ENCODE peak calls at places on chromosomes 6 and 20, in eight cellular contexts. M is IMR-90, V is Karpas-422, K is SK-N-SH, B is H9, Y is HAP-1, R is left ventricle myocardium inferior, F is GM23338. A is an unnamed sample.

GRCh38 chr20:21090738-21091120 is 15.4 kb downstream of the LINC00237 start:
- DNase-seq in M (no peak), V (no peak), K (no peak), B (no peak), Y (no peak), R (no peak), F (no peak), A (no peak)

GRCh38 chr6:2634151-2634964 is 116.4 kb downstream of the MYLK4 start:
- DNase-seq in M (peak; percentile 81), V (peak; percentile 80), K (peak; percentile 93), B (peak; percentile 88), Y (peak; percentile 70), R (peak; percentile 86), F (peak; percentile 94), A (peak; percentile 74)

GRCh38 chr20:34364013-34364382 is 925 bp downstream of the ITCH start:
- DNase-seq in M (peak; percentile 34), V (peak; percentile 63), K (no peak), B (no peak), Y (no peak), R (no peak), F (no peak), A (no peak)

GRCh38 chr20:3093861-3094361 is 9.4 kb upstream of the AVP start:
- DNase-seq in M (no peak), V (no peak), K (no peak), B (no peak), Y (no peak), R (no peak), F (no peak), A (peak; percentile 71)

GRCh38 chr20:13262302-13262650 is 41.2 kb downstream of the ISM1 start:
- DNase-seq in M (no peak), V (no peak), K (no peak), B (no peak), Y (no peak), R (no peak), F (no peak), A (no peak)

GRCh38 chr6:32298632-32299336 is 72.9 kb downstream of the TSBP1 start:
- DNase-seq in M (peak; percentile 54), V (no peak), K (no peak), B (no peak), Y (no peak), R (no peak), F (no peak), A (no peak)

GRCh38 chr20:208937-209566 is 18.0 kb upstream of the DEFB129 start:
- DNase-seq in M (peak; percentile 79), V (peak; percentile 74), K (peak; percentile 41), B (no peak), Y (peak; percentile 71), R (no peak), F (peak; percentile 60), A (peak; percentile 64)

GRCh38 chr6:43129434-43130194 is 41.5 kb upstream of the SRF start:
- DNase-seq in M (peak; percentile 35), V (peak; percentile 88), K (peak; percentile 84), B (no peak), Y (peak; percentile 15), R (no peak), F (peak; percentile 79), A (no peak)

GRCh38 chr6:148192310-148192709 is 150.3 kb upstream of the SASH1 start:
- DNase-seq in M (peak; percentile 89), V (no peak), K (no peak), B (no peak), Y (no peak), R (no peak), F (no peak), A (no peak)

GRCh38 chr20:62117658-62118057 is 4.6 kb upstream of the LSM14B start:
- DNase-seq in M (no peak), V (no peak), K (no peak), B (no peak), Y (no peak), R (peak; percentile 55), F (no peak), A (peak; percentile 88)

GRCh38 chr6:158642097-158642601 is 2.4 kb downstream of the DYNLT1 start:
- DNase-seq in M (peak; percentile 96), V (no peak), K (no peak), B (no peak), Y (no peak), R (no peak), F (no peak), A (no peak)

GRCh38 chr6:99611148-99611547 is 4.5 kb downstream of the PRDM13 start:
- DNase-seq in M (peak; percentile 6), V (no peak), K (no peak), B (no peak), Y (no peak), R (no peak), F (peak; percentile 37), A (no peak)

GRCh38 chr6:13560651-13561044 is 13.8 kb upstream of the SIRT5 start:
- DNase-seq in M (no peak), V (no peak), K (no peak), B (no peak), Y (no peak), R (no peak), F (peak; percentile 35), A (no peak)

GRCh38 chr6:166007349-166008263 is 160.0 kb downstream of the TBXT start:
- DNase-seq in M (peak; percentile 88), V (no peak), K (peak; percentile 55), B (no peak), Y (no peak), R (peak; percentile 71), F (no peak), A (no peak)

GRCh38 chr6:11298651-11299420 is 66.4 kb upstream of the NEDD9 start:
- DNase-seq in M (no peak), V (no peak), K (no peak), B (peak; percentile 53), Y (no peak), R (no peak), F (peak; percentile 46), A (no peak)

GRCh38 chr20:18754030-18754659 is 59.4 kb upstream of the SCP2D1 start:
- DNase-seq in M (peak; percentile 4), V (no peak), K (no peak), B (no peak), Y (no peak), R (no peak), F (no peak), A (no peak)

GRCh38 chr6:160167547-160168391 is 46.2 kb downstream of the SLC22A1 start:
- DNase-seq in M (no peak), V (no peak), K (no peak), B (no peak), Y (peak; percentile 5), R (no peak), F (no peak), A (no peak)

GRCh38 chr6:67287566-67287965 is 1347.5 kb upstream of the ADGRB3 start:
- DNase-seq in M (no peak), V (no peak), K (no peak), B (no peak), Y (no peak), R (no peak), F (no peak), A (no peak)

GRCh38 chr6:39882567-39882953 is 51.7 kb downstream of the MOCS1 start:
- DNase-seq in M (peak; percentile 98), V (no peak), K (no peak), B (no peak), Y (no peak), R (peak; percentile 51), F (peak; percentile 17), A (no peak)

GRCh38 chr6:34560366-34561226 is 4.5 kb upstream of the SPDEF start:
- DNase-seq in M (peak; percentile 75), V (no peak), K (peak; percentile 66), B (no peak), Y (no peak), R (peak; percentile 28), F (no peak), A (no peak)

GRCh38 chr20:46740214-46740609 is 30.8 kb downstream of the SLC2A10 start:
- DNase-seq in M (no peak), V (no peak), K (no peak), B (no peak), Y (no peak), R (no peak), F (no peak), A (no peak)

GRCh38 chr6:51528556-51528955 is 558.9 kb downstream of the PKHD1 start:
- DNase-seq in M (no peak), V (no peak), K (no peak), B (no peak), Y (no peak), R (no peak), F (no peak), A (no peak)

GRCh38 chr20:15236812-15237211 is 899.4 kb upstream of the FLRT3 start:
- DNase-seq in M (peak; percentile 5), V (peak; percentile 67), K (peak; percentile 35), B (peak; percentile 71), Y (no peak), R (no peak), F (peak; percentile 76), A (no peak)

GRCh38 chr6:138257638-138258040 is 39.3 kb upstream of the PBOV1 start:
- DNase-seq in M (no peak), V (no peak), K (no peak), B (no peak), Y (no peak), R (no peak), F (no peak), A (no peak)
- H3K4me1 ChIP-seq in M (no peaks in the 10 kb centered on the region), V (no peaks in the 10 kb centered on the region), K (no peaks in the 10 kb centered on the region), B (no peaks in the 10 kb centered on the region), Y (no peaks in the 10 kb centered on the region), R (no peaks in the 10 kb centered on the region), F (no peaks in the 10 kb centered on the region), A (no peaks in the 10 kb centered on the region)

GRCh38 chr20:39103305-39103704 is 141.2 kb downstream of the DHX35 start:
- DNase-seq in M (no peak), V (no peak), K (no peak), B (no peak), Y (no peak), R (no peak), F (no peak), A (no peak)
- H3K4me1 ChIP-seq in M (no peaks in the 10 kb centered on the region), V (no peaks in the 10 kb centered on the region), K (no peaks in the 10 kb centered on the region), B (no peaks in the 10 kb centered on the region), Y (no peaks in the 10 kb centered on the region), R (no peaks in the 10 kb centered on the region), F (no peaks in the 10 kb centered on the region), A (no peaks in the 10 kb centered on the region)

GRCh38 chr6:89997456-89998445 is 103.5 kb downstream of the GJA10 start:
- DNase-seq in M (no peak), V (no peak), K (no peak), B (no peak), Y (no peak), R (no peak), F (no peak), A (no peak)
- H3K4me1 ChIP-seq in M (no peaks in the 10 kb centered on the region), V (no peaks in the 10 kb centered on the region), K (peaks cover 16% of the 10 kb centered on the region), B (no peaks in the 10 kb centered on the region), Y (no peaks in the 10 kb centered on the region), R (peaks cover 33% of the 10 kb centered on the region), F (no peaks in the 10 kb centered on the region), A (no peaks in the 10 kb centered on the region)

GRCh38 chr20:50802289-50802688 is 7.4 kb downstream of the BCAS4 start:
- DNase-seq in M (no peak), V (no peak), K (no peak), B (no peak), Y (no peak), R (no peak), F (no peak), A (no peak)
- H3K4me1 ChIP-seq in M (no peaks in the 10 kb centered on the region), V (peaks cover 90% of the 10 kb centered on the region), K (no peaks in the 10 kb centered on the region), B (no peaks in the 10 kb centered on the region), Y (no peaks in the 10 kb centered on the region), R (no peaks in the 10 kb centered on the region), F (peaks cover 21% of the 10 kb centered on the region), A (peaks cover 8% of the 10 kb centered on the region)

DNA sequence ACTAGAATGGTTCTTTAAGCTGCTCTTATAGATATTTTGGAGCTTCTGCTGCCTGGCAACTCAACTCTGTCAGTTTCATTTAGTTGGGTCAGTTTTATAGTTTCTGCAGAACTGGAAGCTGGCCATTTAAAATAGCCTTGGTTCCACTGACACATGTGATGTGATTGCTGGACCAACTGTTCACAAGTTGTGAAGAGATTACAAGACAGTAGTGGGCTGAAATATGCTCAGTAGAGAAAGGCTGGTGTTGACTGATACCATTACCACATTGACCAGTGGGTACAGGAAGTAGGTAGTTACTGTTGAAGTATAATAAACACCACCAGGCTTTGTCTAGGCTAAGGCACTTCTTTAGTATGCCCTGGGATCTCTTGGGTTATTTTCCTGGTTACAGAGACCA is 39.0 kb downstream of the BCKDHB start:
- DNase-seq in M (no peak), V (no peak), K (no peak), B (no peak), Y (no peak), R (no peak), F (no peak), A (no peak)
- H3K4me1 ChIP-seq in M (peaks cover 3% of the 10 kb centered on the region), V (no peaks in the 10 kb centered on the region), K (no peaks in the 10 kb centered on the region), B (no peaks in the 10 kb centered on the region), Y (no peaks in the 10 kb centered on the region), R (peaks cover 42% of the 10 kb centered on the region), F (no peaks in the 10 kb centered on the region), A (no peaks in the 10 kb centered on the region)